ENCODE peak calls at places on chromosomes 2 and 18, in nine cellular contexts. One of them, this sample, is unnamed.

GRCh38 chr2:219430633-219431615 is 3.7 kb upstream of the SPEG start:
- DNase-seq in H7: peak
- DNase-seq in aorta: no peak
- DNase-seq in choroid plexus epithelial cell: peak
- DNase-seq in trophoblast cell: no peak
- DNase-seq in stimulated activated CD8-positive, alpha-beta memory T cell treated with anti-CD3 and anti-CD28 coated beads, Interleukin-15, amount 100 ng/mL, for 24 hours: no peak
- DNase-seq in NCI-H1105: no peak
- DNase-seq in EH: peak
- DNase-seq in activated T-helper 1 cell treated with Interleukin-2 at 50 U/mL for 16 hours: no peak
- DNase-seq in this sample: no peak

GRCh38 chr2:75587954-75588587 is 27.3 kb upstream of the EVA1A start:
- DNase-seq in H7: no peak
- DNase-seq in aorta: no peak
- DNase-seq in choroid plexus epithelial cell: peak
- DNase-seq in trophoblast cell: no peak
- DNase-seq in stimulated activated CD8-positive, alpha-beta memory T cell treated with anti-CD3 and anti-CD28 coated beads, Interleukin-15, amount 100 ng/mL, for 24 hours: no peak
- DNase-seq in NCI-H1105: no peak
- DNase-seq in EH: peak
- DNase-seq in activated T-helper 1 cell treated with Interleukin-2 at 50 U/mL for 16 hours: no peak
- DNase-seq in this sample: peak

GRCh38 chr2:97748397-97748796 is 35.0 kb downstream of the ZAP70 start:
- DNase-seq in H7: peak
- DNase-seq in aorta: no peak
- DNase-seq in choroid plexus epithelial cell: no peak
- DNase-seq in trophoblast cell: peak
- DNase-seq in stimulated activated CD8-positive, alpha-beta memory T cell treated with anti-CD3 and anti-CD28 coated beads, Interleukin-15, amount 100 ng/mL, for 24 hours: no peak
- DNase-seq in NCI-H1105: peak
- DNase-seq in EH: peak
- DNase-seq in activated T-helper 1 cell treated with Interleukin-2 at 50 U/mL for 16 hours: peak
- DNase-seq in this sample: no peak

GRCh38 chr2:157439792-157440186 is 4.1 kb downstream of the CYTIP start:
- DNase-seq in H7: no peak
- DNase-seq in aorta: no peak
- DNase-seq in choroid plexus epithelial cell: no peak
- DNase-seq in trophoblast cell: no peak
- DNase-seq in stimulated activated CD8-positive, alpha-beta memory T cell treated with anti-CD3 and anti-CD28 coated beads, Interleukin-15, amount 100 ng/mL, for 24 hours: no peak
- DNase-seq in NCI-H1105: no peak
- DNase-seq in EH: no peak
- DNase-seq in activated T-helper 1 cell treated with Interleukin-2 at 50 U/mL for 16 hours: no peak
- DNase-seq in this sample: no peak

GRCh38 chr18:22879279-22879678 is 53.8 kb upstream of the RBBP8 start:
- DNase-seq in H7: no peak
- DNase-seq in aorta: no peak
- DNase-seq in choroid plexus epithelial cell: no peak
- DNase-seq in trophoblast cell: no peak
- DNase-seq in stimulated activated CD8-positive, alpha-beta memory T cell treated with anti-CD3 and anti-CD28 coated beads, Interleukin-15, amount 100 ng/mL, for 24 hours: no peak
- DNase-seq in NCI-H1105: no peak
- DNase-seq in EH: no peak
- DNase-seq in activated T-helper 1 cell treated with Interleukin-2 at 50 U/mL for 16 hours: no peak
- DNase-seq in this sample: no peak

GRCh38 chr2:73979021-73979420 is 5.7 kb upstream of the TET3 start:
- DNase-seq in H7: peak
- DNase-seq in aorta: no peak
- DNase-seq in choroid plexus epithelial cell: no peak
- DNase-seq in trophoblast cell: no peak
- DNase-seq in stimulated activated CD8-positive, alpha-beta memory T cell treated with anti-CD3 and anti-CD28 coated beads, Interleukin-15, amount 100 ng/mL, for 24 hours: no peak
- DNase-seq in NCI-H1105: no peak
- DNase-seq in EH: no peak
- DNase-seq in activated T-helper 1 cell treated with Interleukin-2 at 50 U/mL for 16 hours: peak
- DNase-seq in this sample: no peak

GRCh38 chr2:21288299-21288698 is 164.5 kb downstream of the TDRD15 start:
- DNase-seq in H7: peak
- DNase-seq in aorta: no peak
- DNase-seq in choroid plexus epithelial cell: no peak
- DNase-seq in trophoblast cell: no peak
- DNase-seq in stimulated activated CD8-positive, alpha-beta memory T cell treated with anti-CD3 and anti-CD28 coated beads, Interleukin-15, amount 100 ng/mL, for 24 hours: no peak
- DNase-seq in NCI-H1105: no peak
- DNase-seq in EH: no peak
- DNase-seq in activated T-helper 1 cell treated with Interleukin-2 at 50 U/mL for 16 hours: no peak
- DNase-seq in this sample: no peak

GRCh38 chr18:79875531-79875919 is 75.9 kb downstream of the SLC66A2 start:
- DNase-seq in H7: peak
- DNase-seq in aorta: no peak
- DNase-seq in choroid plexus epithelial cell: no peak
- DNase-seq in trophoblast cell: no peak
- DNase-seq in stimulated activated CD8-positive, alpha-beta memory T cell treated with anti-CD3 and anti-CD28 coated beads, Interleukin-15, amount 100 ng/mL, for 24 hours: no peak
- DNase-seq in NCI-H1105: no peak
- DNase-seq in EH: no peak
- DNase-seq in activated T-helper 1 cell treated with Interleukin-2 at 50 U/mL for 16 hours: no peak
- DNase-seq in this sample: no peak

GRCh38 chr2:317501-318424 is 29.9 kb upstream of the ALKAL2 start:
- DNase-seq in H7: peak
- DNase-seq in aorta: no peak
- DNase-seq in choroid plexus epithelial cell: peak
- DNase-seq in trophoblast cell: no peak
- DNase-seq in stimulated activated CD8-positive, alpha-beta memory T cell treated with anti-CD3 and anti-CD28 coated beads, Interleukin-15, amount 100 ng/mL, for 24 hours: no peak
- DNase-seq in NCI-H1105: no peak
- DNase-seq in EH: peak
- DNase-seq in activated T-helper 1 cell treated with Interleukin-2 at 50 U/mL for 16 hours: no peak
- DNase-seq in this sample: no peak

GRCh38 chr2:207473866-207474251 is 55.9 kb upstream of the CREB1 start:
- DNase-seq in H7: no peak
- DNase-seq in aorta: no peak
- DNase-seq in choroid plexus epithelial cell: no peak
- DNase-seq in trophoblast cell: no peak
- DNase-seq in stimulated activated CD8-positive, alpha-beta memory T cell treated with anti-CD3 and anti-CD28 coated beads, Interleukin-15, amount 100 ng/mL, for 24 hours: no peak
- DNase-seq in NCI-H1105: no peak
- DNase-seq in EH: no peak
- DNase-seq in activated T-helper 1 cell treated with Interleukin-2 at 50 U/mL for 16 hours: no peak
- DNase-seq in this sample: no peak

GRCh38 chr2:117661619-117662018 is 152.9 kb upstream of the DDX18 start:
- DNase-seq in H7: no peak
- DNase-seq in aorta: no peak
- DNase-seq in choroid plexus epithelial cell: no peak
- DNase-seq in trophoblast cell: no peak
- DNase-seq in stimulated activated CD8-positive, alpha-beta memory T cell treated with anti-CD3 and anti-CD28 coated beads, Interleukin-15, amount 100 ng/mL, for 24 hours: no peak
- DNase-seq in NCI-H1105: no peak
- DNase-seq in EH: no peak
- DNase-seq in activated T-helper 1 cell treated with Interleukin-2 at 50 U/mL for 16 hours: no peak
- DNase-seq in this sample: no peak

GRCh38 chr2:54065411-54065810 is 50.0 kb upstream of the ACYP2 start:
- DNase-seq in H7: no peak
- DNase-seq in aorta: no peak
- DNase-seq in choroid plexus epithelial cell: peak
- DNase-seq in trophoblast cell: no peak
- DNase-seq in stimulated activated CD8-positive, alpha-beta memory T cell treated with anti-CD3 and anti-CD28 coated beads, Interleukin-15, amount 100 ng/mL, for 24 hours: no peak
- DNase-seq in NCI-H1105: no peak
- DNase-seq in EH: peak
- DNase-seq in activated T-helper 1 cell treated with Interleukin-2 at 50 U/mL for 16 hours: no peak
- DNase-seq in this sample: no peak

GRCh38 chr2:191166111-191166755 is 15.4 kb upstream of the STAT4 start:
- DNase-seq in H7: no peak
- DNase-seq in aorta: no peak
- DNase-seq in choroid plexus epithelial cell: peak
- DNase-seq in trophoblast cell: no peak
- DNase-seq in stimulated activated CD8-positive, alpha-beta memory T cell treated with anti-CD3 and anti-CD28 coated beads, Interleukin-15, amount 100 ng/mL, for 24 hours: no peak
- DNase-seq in NCI-H1105: peak
- DNase-seq in EH: peak
- DNase-seq in activated T-helper 1 cell treated with Interleukin-2 at 50 U/mL for 16 hours: no peak
- DNase-seq in this sample: peak

GRCh38 chr2:241802421-241802749 is 6.6 kb upstream of the NEU4 start:
- DNase-seq in H7: no peak
- DNase-seq in aorta: no peak
- DNase-seq in choroid plexus epithelial cell: no peak
- DNase-seq in trophoblast cell: no peak
- DNase-seq in stimulated activated CD8-positive, alpha-beta memory T cell treated with anti-CD3 and anti-CD28 coated beads, Interleukin-15, amount 100 ng/mL, for 24 hours: no peak
- DNase-seq in NCI-H1105: no peak
- DNase-seq in EH: no peak
- DNase-seq in activated T-helper 1 cell treated with Interleukin-2 at 50 U/mL for 16 hours: no peak
- DNase-seq in this sample: no peak

GRCh38 chr2:19885791-19886190 is 16.0 kb downstream of the TTC32 start:
- DNase-seq in H7: peak
- DNase-seq in aorta: no peak
- DNase-seq in choroid plexus epithelial cell: no peak
- DNase-seq in trophoblast cell: no peak
- DNase-seq in stimulated activated CD8-positive, alpha-beta memory T cell treated with anti-CD3 and anti-CD28 coated beads, Interleukin-15, amount 100 ng/mL, for 24 hours: no peak
- DNase-seq in NCI-H1105: no peak
- DNase-seq in EH: no peak
- DNase-seq in activated T-helper 1 cell treated with Interleukin-2 at 50 U/mL for 16 hours: no peak
- DNase-seq in this sample: no peak

GRCh38 chr18:13501896-13502295 is 224.5 kb downstream of the FAM210A start:
- DNase-seq in H7: no peak
- DNase-seq in aorta: no peak
- DNase-seq in choroid plexus epithelial cell: no peak
- DNase-seq in trophoblast cell: peak
- DNase-seq in stimulated activated CD8-positive, alpha-beta memory T cell treated with anti-CD3 and anti-CD28 coated beads, Interleukin-15, amount 100 ng/mL, for 24 hours: no peak
- DNase-seq in NCI-H1105: no peak
- DNase-seq in EH: no peak
- DNase-seq in activated T-helper 1 cell treated with Interleukin-2 at 50 U/mL for 16 hours: no peak
- DNase-seq in this sample: no peak

GRCh38 chr2:38016177-38016576 is 59.8 kb downstream of the CYP1B1 start:
- DNase-seq in H7: no peak
- DNase-seq in aorta: no peak
- DNase-seq in choroid plexus epithelial cell: no peak
- DNase-seq in trophoblast cell: no peak
- DNase-seq in stimulated activated CD8-positive, alpha-beta memory T cell treated with anti-CD3 and anti-CD28 coated beads, Interleukin-15, amount 100 ng/mL, for 24 hours: no peak
- DNase-seq in NCI-H1105: no peak
- DNase-seq in EH: peak
- DNase-seq in activated T-helper 1 cell treated with Interleukin-2 at 50 U/mL for 16 hours: no peak
- DNase-seq in this sample: no peak

GRCh38 chr2:221541131-221541735 is 30.9 kb downstream of the EPHA4 start:
- DNase-seq in H7: no peak
- DNase-seq in aorta: no peak
- DNase-seq in choroid plexus epithelial cell: no peak
- DNase-seq in trophoblast cell: no peak
- DNase-seq in stimulated activated CD8-positive, alpha-beta memory T cell treated with anti-CD3 and anti-CD28 coated beads, Interleukin-15, amount 100 ng/mL, for 24 hours: no peak
- DNase-seq in NCI-H1105: no peak
- DNase-seq in EH: no peak
- DNase-seq in activated T-helper 1 cell treated with Interleukin-2 at 50 U/mL for 16 hours: no peak
- DNase-seq in this sample: no peak

GRCh38 chr2:172113617-172114016 is 10.9 kb upstream of the DLX2 start:
- DNase-seq in H7: peak
- DNase-seq in aorta: no peak
- DNase-seq in choroid plexus epithelial cell: peak
- DNase-seq in trophoblast cell: no peak
- DNase-seq in stimulated activated CD8-positive, alpha-beta memory T cell treated with anti-CD3 and anti-CD28 coated beads, Interleukin-15, amount 100 ng/mL, for 24 hours: no peak
- DNase-seq in NCI-H1105: no peak
- DNase-seq in EH: peak
- DNase-seq in activated T-helper 1 cell treated with Interleukin-2 at 50 U/mL for 16 hours: no peak
- DNase-seq in this sample: no peak

GRCh38 chr2:177242136-177242987 is 22.2 kb downstream of the NFE2L2 start:
- DNase-seq in H7: no peak
- DNase-seq in aorta: no peak
- DNase-seq in choroid plexus epithelial cell: peak
- DNase-seq in trophoblast cell: peak
- DNase-seq in stimulated activated CD8-positive, alpha-beta memory T cell treated with anti-CD3 and anti-CD28 coated beads, Interleukin-15, amount 100 ng/mL, for 24 hours: no peak
- DNase-seq in NCI-H1105: no peak
- DNase-seq in EH: peak
- DNase-seq in activated T-helper 1 cell treated with Interleukin-2 at 50 U/mL for 16 hours: no peak
- DNase-seq in this sample: peak

GRCh38 chr2:96893289-96894150 is 23.6 kb upstream of the SEMA4C start:
- DNase-seq in H7: no peak
- DNase-seq in aorta: no peak
- DNase-seq in choroid plexus epithelial cell: no peak
- DNase-seq in trophoblast cell: no peak
- DNase-seq in stimulated activated CD8-positive, alpha-beta memory T cell treated with anti-CD3 and anti-CD28 coated beads, Interleukin-15, amount 100 ng/mL, for 24 hours: no peak
- DNase-seq in NCI-H1105: no peak
- DNase-seq in EH: no peak
- DNase-seq in activated T-helper 1 cell treated with Interleukin-2 at 50 U/mL for 16 hours: no peak
- DNase-seq in this sample: no peak

GRCh38 chr2:121342751-121343150 is 57.7 kb upstream of the TFCP2L1 start:
- DNase-seq in H7: no peak
- DNase-seq in aorta: no peak
- DNase-seq in choroid plexus epithelial cell: no peak
- DNase-seq in trophoblast cell: no peak
- DNase-seq in stimulated activated CD8-positive, alpha-beta memory T cell treated with anti-CD3 and anti-CD28 coated beads, Interleukin-15, amount 100 ng/mL, for 24 hours: no peak
- DNase-seq in NCI-H1105: no peak
- DNase-seq in EH: no peak
- DNase-seq in activated T-helper 1 cell treated with Interleukin-2 at 50 U/mL for 16 hours: no peak
- DNase-seq in this sample: no peak

GRCh38 chr2:61419570-61419969 is 51.3 kb downstream of the USP34 start:
- DNase-seq in H7: no peak
- DNase-seq in aorta: no peak
- DNase-seq in choroid plexus epithelial cell: no peak
- DNase-seq in trophoblast cell: no peak
- DNase-seq in stimulated activated CD8-positive, alpha-beta memory T cell treated with anti-CD3 and anti-CD28 coated beads, Interleukin-15, amount 100 ng/mL, for 24 hours: no peak
- DNase-seq in NCI-H1105: no peak
- DNase-seq in EH: no peak
- DNase-seq in activated T-helper 1 cell treated with Interleukin-2 at 50 U/mL for 16 hours: no peak
- DNase-seq in this sample: no peak

GRCh38 chr2:16266571-16266970 is 326.2 kb downstream of the MYCN start:
- DNase-seq in H7: no peak
- DNase-seq in aorta: no peak
- DNase-seq in choroid plexus epithelial cell: no peak
- DNase-seq in trophoblast cell: no peak
- DNase-seq in stimulated activated CD8-positive, alpha-beta memory T cell treated with anti-CD3 and anti-CD28 coated beads, Interleukin-15, amount 100 ng/mL, for 24 hours: no peak
- DNase-seq in NCI-H1105: no peak
- DNase-seq in EH: no peak
- DNase-seq in activated T-helper 1 cell treated with Interleukin-2 at 50 U/mL for 16 hours: no peak
- DNase-seq in this sample: no peak

GRCh38 chr2:85445316-85446295 is 27.1 kb downstream of the SH2D6 start:
- DNase-seq in H7: peak
- DNase-seq in aorta: no peak
- DNase-seq in choroid plexus epithelial cell: peak
- DNase-seq in trophoblast cell: no peak
- DNase-seq in stimulated activated CD8-positive, alpha-beta memory T cell treated with anti-CD3 and anti-CD28 coated beads, Interleukin-15, amount 100 ng/mL, for 24 hours: no peak
- DNase-seq in NCI-H1105: no peak
- DNase-seq in EH: peak
- DNase-seq in activated T-helper 1 cell treated with Interleukin-2 at 50 U/mL for 16 hours: no peak
- DNase-seq in this sample: no peak

GRCh38 chr2:111042772-111043771 is 77.6 kb upstream of the BCL2L11 start:
- DNase-seq in H7: no peak
- DNase-seq in aorta: no peak
- DNase-seq in choroid plexus epithelial cell: no peak
- DNase-seq in trophoblast cell: no peak
- DNase-seq in stimulated activated CD8-positive, alpha-beta memory T cell treated with anti-CD3 and anti-CD28 coated beads, Interleukin-15, amount 100 ng/mL, for 24 hours: no peak
- DNase-seq in NCI-H1105: no peak
- DNase-seq in EH: no peak
- DNase-seq in activated T-helper 1 cell treated with Interleukin-2 at 50 U/mL for 16 hours: no peak
- DNase-seq in this sample: no peak

GRCh38 chr18:35641916-35642315 is 60.4 kb downstream of the GALNT1 start:
- DNase-seq in H7: no peak
- DNase-seq in aorta: no peak
- DNase-seq in choroid plexus epithelial cell: peak
- DNase-seq in trophoblast cell: peak
- DNase-seq in stimulated activated CD8-positive, alpha-beta memory T cell treated with anti-CD3 and anti-CD28 coated beads, Interleukin-15, amount 100 ng/mL, for 24 hours: no peak
- DNase-seq in NCI-H1105: no peak
- DNase-seq in EH: peak
- DNase-seq in activated T-helper 1 cell treated with Interleukin-2 at 50 U/mL for 16 hours: no peak
- DNase-seq in this sample: no peak

GRCh38 chr18:31592520-31593157 is 962 bp downstream of the TTR start:
- DNase-seq in H7: no peak
- DNase-seq in aorta: no peak
- DNase-seq in choroid plexus epithelial cell: no peak
- DNase-seq in trophoblast cell: no peak
- DNase-seq in stimulated activated CD8-positive, alpha-beta memory T cell treated with anti-CD3 and anti-CD28 coated beads, Interleukin-15, amount 100 ng/mL, for 24 hours: no peak
- DNase-seq in NCI-H1105: no peak
- DNase-seq in EH: no peak
- DNase-seq in activated T-helper 1 cell treated with Interleukin-2 at 50 U/mL for 16 hours: no peak
- DNase-seq in this sample: no peak

GRCh38 chr2:73033142-73033765 is 38.3 kb downstream of the SFXN5 start:
- DNase-seq in H7: no peak
- DNase-seq in aorta: no peak
- DNase-seq in choroid plexus epithelial cell: no peak
- DNase-seq in trophoblast cell: peak
- DNase-seq in stimulated activated CD8-positive, alpha-beta memory T cell treated with anti-CD3 and anti-CD28 coated beads, Interleukin-15, amount 100 ng/mL, for 24 hours: no peak
- DNase-seq in NCI-H1105: no peak
- DNase-seq in EH: peak
- DNase-seq in activated T-helper 1 cell treated with Interleukin-2 at 50 U/mL for 16 hours: no peak
- DNase-seq in this sample: no peak

GRCh38 chr2:69381337-69381737 is 5.7 kb downstream of the GFPT1 start:
- DNase-seq in H7: no peak
- DNase-seq in aorta: no peak
- DNase-seq in choroid plexus epithelial cell: peak
- DNase-seq in trophoblast cell: peak
- DNase-seq in stimulated activated CD8-positive, alpha-beta memory T cell treated with anti-CD3 and anti-CD28 coated beads, Interleukin-15, amount 100 ng/mL, for 24 hours: no peak
- DNase-seq in NCI-H1105: no peak
- DNase-seq in EH: peak
- DNase-seq in activated T-helper 1 cell treated with Interleukin-2 at 50 U/mL for 16 hours: no peak
- DNase-seq in this sample: no peak

GRCh38 chr2:239239607-239240479 is 161.0 kb downstream of the HDAC4 start:
- DNase-seq in H7: no peak
- DNase-seq in aorta: no peak
- DNase-seq in choroid plexus epithelial cell: no peak
- DNase-seq in trophoblast cell: no peak
- DNase-seq in stimulated activated CD8-positive, alpha-beta memory T cell treated with anti-CD3 and anti-CD28 coated beads, Interleukin-15, amount 100 ng/mL, for 24 hours: no peak
- DNase-seq in NCI-H1105: no peak
- DNase-seq in EH: no peak
- DNase-seq in activated T-helper 1 cell treated with Interleukin-2 at 50 U/mL for 16 hours: no peak
- DNase-seq in this sample: no peak

This sample was measured in NCI-H2029 treated with DMSO at 0.1 percent for 48 hours.